ENCODE peak calls at places on chromosome 5, in four cellular contexts. One of them, this sample, is unnamed.
A peak's percentile ranks its signal among the peaks of the same experiment; 100 is the strongest.

GRCh38 chr5:137022043-137022442 is 477.1 kb downstream of the SPOCK1 start:
- DNase-seq in HCT116: no peak
- DNase-seq in PC-3: no peak
- DNase-seq in hepatocyte: no peak
- DNase-seq in this sample: no peak

GRCh38 chr5:7493622-7494021 is 97.7 kb downstream of the ADCY2 start:
- DNase-seq in HCT116: no peak
- DNase-seq in hepatocyte: no peak
- DNase-seq in PC-3: no peak
- DNase-seq in this sample: no peak

GRCh38 chr5:52743970-52744369 is 43.7 kb upstream of the ITGA1 start:
- DNase-seq in HCT116: no peak
- DNase-seq in hepatocyte: no peak
- DNase-seq in PC-3: no peak
- DNase-seq in this sample: peak; percentile 14

GRCh38 chr5:32413466-32414263 is 30.9 kb downstream of the ZFR start:
- DNase-seq in hepatocyte: no peak
- DNase-seq in PC-3: no peak
- DNase-seq in HCT116: no peak
- DNase-seq in this sample: no peak

GRCh38 chr5:159510282-159510681 is 180.0 kb upstream of the IL12B start:
- DNase-seq in PC-3: peak; percentile 83
- DNase-seq in hepatocyte: peak; percentile 83
- DNase-seq in HCT116: no peak
- DNase-seq in this sample: peak; percentile 89

GRCh38 chr5:74288448-74289109 is 351.9 kb downstream of the ENC1 start:
- DNase-seq in HCT116: no peak
- DNase-seq in PC-3: no peak
- DNase-seq in hepatocyte: no peak
- DNase-seq in this sample: no peak

GRCh38 chr5:170896779-170897178 is 35.0 kb downstream of the RANBP17 start:
- DNase-seq in HCT116: no peak
- DNase-seq in PC-3: peak; percentile 19
- DNase-seq in hepatocyte: peak; percentile 13
- DNase-seq in this sample: peak; percentile 89

GRCh38 chr5:67156976-67157583 is 39.5 kb downstream of the CD180 start:
- DNase-seq in hepatocyte: peak; percentile 51
- DNase-seq in PC-3: peak; percentile 63
- DNase-seq in HCT116: peak; percentile 29
- DNase-seq in this sample: peak; percentile 64

GRCh38 chr5:134422791-134423365 is 11.2 kb upstream of the CDKN2AIPNL start:
- DNase-seq in HCT116: no peak
- DNase-seq in hepatocyte: no peak
- DNase-seq in PC-3: no peak
- DNase-seq in this sample: no peak

GRCh38 chr5:141172381-141173204 is at the start of gene PCDHB7:
- DNase-seq in HCT116: peak; percentile 19
- DNase-seq in hepatocyte: no peak
- DNase-seq in PC-3: no peak
- DNase-seq in this sample: peak; percentile 85

GRCh38 chr5:89083791-89084190 is 200.8 kb upstream of the MEF2C start:
- DNase-seq in HCT116: no peak
- DNase-seq in PC-3: no peak
- DNase-seq in hepatocyte: no peak
- DNase-seq in this sample: no peak

GRCh38 chr5:91382530-91383026 is 539 bp downstream of the ARRDC3 start:
- DNase-seq in hepatocyte: peak; percentile 58
- DNase-seq in HCT116: no peak
- DNase-seq in PC-3: peak; percentile 53
- DNase-seq in this sample: peak; percentile 49

GRCh38 chr5:82564963-82565362 is 286.8 kb upstream of the RPS23 start:
- DNase-seq in PC-3: no peak
- DNase-seq in hepatocyte: no peak
- DNase-seq in HCT116: no peak
- DNase-seq in this sample: no peak

GRCh38 chr5:172868924-172869565 is 35.0 kb downstream of the ERGIC1 start:
- DNase-seq in PC-3: peak; percentile 88
- DNase-seq in hepatocyte: no peak
- DNase-seq in HCT116: peak; percentile 21
- DNase-seq in this sample: no peak

GRCh38 chr5:156556666-156557401 is 229.9 kb downstream of the SGCD start:
- DNase-seq in HCT116: no peak
- DNase-seq in hepatocyte: no peak
- DNase-seq in PC-3: no peak
- DNase-seq in this sample: no peak

GRCh38 chr5:109145139-109145538 is 264.6 kb downstream of the PJA2 start:
- DNase-seq in HCT116: no peak
- DNase-seq in PC-3: no peak
- DNase-seq in hepatocyte: no peak
- DNase-seq in this sample: no peak

GRCh38 chr5:96794757-96795156 is 13.0 kb downstream of the ERAP1 start:
- DNase-seq in HCT116: no peak
- DNase-seq in PC-3: peak; percentile 71
- DNase-seq in hepatocyte: no peak
- DNase-seq in this sample: no peak
- H3K36me3 ChIP-seq in HCT116: no peaks in the 10 kb centered on the region
- H3K36me3 ChIP-seq in PC-3: peaks cover 16% of the 10 kb centered on the region
- H3K36me3 ChIP-seq in hepatocyte: no peaks in the 10 kb centered on the region
- H3K36me3 ChIP-seq in this sample: no peaks in the 10 kb centered on the region

DNA sequence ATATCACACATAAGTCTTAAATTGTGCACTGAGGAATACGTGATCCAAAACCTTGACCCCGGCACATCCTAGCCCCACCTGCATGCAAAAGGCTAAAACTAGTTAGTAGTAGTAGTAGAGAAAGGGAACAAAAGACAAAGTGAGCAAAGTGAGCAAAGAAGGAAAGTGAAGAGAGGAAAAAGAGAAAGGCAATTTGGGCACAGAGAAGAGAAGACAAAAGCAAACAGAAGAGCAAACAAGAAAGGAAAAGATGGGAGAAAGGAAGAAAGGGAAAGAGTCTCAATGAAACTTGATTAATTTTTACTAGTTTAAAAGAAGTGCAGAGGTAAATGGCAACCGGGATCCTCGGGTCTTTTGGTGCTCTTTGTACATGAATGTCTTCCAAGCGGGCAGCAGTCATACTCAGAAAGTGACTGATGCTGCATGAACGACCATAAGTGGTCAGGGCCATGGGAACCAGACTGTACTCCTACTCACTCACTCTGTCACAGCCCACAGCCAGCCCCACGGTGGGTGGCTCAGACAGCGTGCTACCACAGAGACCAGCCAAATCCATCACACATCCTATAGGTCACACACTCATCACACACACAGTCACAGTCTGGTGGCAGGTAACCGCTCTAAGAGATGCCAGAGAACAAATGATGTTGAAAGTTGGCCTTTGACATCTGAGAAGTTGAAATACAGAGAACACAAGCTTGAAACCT is 203.9 kb downstream of the FBN2 start:
- DNase-seq in PC-3: no peak
- DNase-seq in hepatocyte: no peak
- DNase-seq in HCT116: no peak
- DNase-seq in this sample: no peak
- H3K9me2 ChIP-seq in PC-3: no peaks in the 10 kb centered on the region
- H3K9me2 ChIP-seq in hepatocyte: no peaks in the 10 kb centered on the region
- H3K9me2 ChIP-seq in HCT116: no peaks in the 10 kb centered on the region
- H3K9me2 ChIP-seq in this sample: no peaks in the 10 kb centered on the region

GRCh38 chr5:149775785-149776184 is 45.7 kb downstream of the PPARGC1B start:
- DNase-seq in hepatocyte: peak; percentile 46
- DNase-seq in HCT116: peak; percentile 54
- DNase-seq in PC-3: peak; percentile 49
- DNase-seq in this sample: peak; percentile 73
- H3K4me1 ChIP-seq in hepatocyte: peaks cover 18% of the 10 kb centered on the region
- H3K4me1 ChIP-seq in HCT116: peaks cover 3% of the 10 kb centered on the region
- H3K4me1 ChIP-seq in PC-3: peaks cover 15% of the 10 kb centered on the region
- H3K4me1 ChIP-seq in this sample: peaks cover 16% of the 10 kb centered on the region

GRCh38 chr5:22572941-22573340 is 280.2 kb downstream of the CDH12 start:
- DNase-seq in PC-3: no peak
- DNase-seq in HCT116: no peak
- DNase-seq in hepatocyte: no peak
- DNase-seq in this sample: no peak
- H3K36me3 ChIP-seq in PC-3: no peaks in the 10 kb centered on the region
- H3K36me3 ChIP-seq in HCT116: no peaks in the 10 kb centered on the region
- H3K36me3 ChIP-seq in hepatocyte: no peaks in the 10 kb centered on the region
- H3K36me3 ChIP-seq in this sample: no peaks in the 10 kb centered on the region

DNA sequence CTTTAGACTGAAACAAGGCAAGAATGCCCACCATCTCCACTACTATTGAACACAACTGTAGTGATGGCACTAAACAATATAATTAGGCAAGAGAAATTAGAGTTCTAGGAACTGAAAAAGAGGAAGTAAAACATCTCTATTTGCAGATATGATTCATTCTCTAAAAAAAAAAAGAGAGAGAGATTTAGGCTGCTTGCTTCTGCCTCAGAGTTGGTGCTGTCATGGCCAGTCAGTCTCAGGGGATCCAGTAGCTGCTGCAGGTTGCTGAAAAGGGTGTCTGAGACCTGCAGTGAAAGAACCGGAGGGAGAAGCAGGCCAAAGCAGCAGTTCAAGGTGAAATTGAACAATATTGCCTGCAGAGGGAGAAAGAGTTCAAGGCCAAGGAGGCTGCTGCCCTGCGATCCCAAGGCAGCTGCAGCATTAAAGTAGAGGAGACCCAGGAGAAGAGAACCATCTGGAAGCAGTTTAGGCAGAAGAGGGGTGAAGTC is 72.5 kb downstream of the AP3B1 start:
- DNase-seq in PC-3: peak; percentile 2
- DNase-seq in HCT116: no peak
- DNase-seq in hepatocyte: no peak
- DNase-seq in this sample: peak; percentile 47
- H3K9me2 ChIP-seq in PC-3: no peaks in the 10 kb centered on the region
- H3K9me2 ChIP-seq in HCT116: no peaks in the 10 kb centered on the region
- H3K9me2 ChIP-seq in hepatocyte: no peaks in the 10 kb centered on the region
- H3K9me2 ChIP-seq in this sample: no peaks in the 10 kb centered on the region

GRCh38 chr5:112690605-112691340 is 46.9 kb upstream of the APC start:
- DNase-seq in PC-3: no peak
- DNase-seq in HCT116: no peak
- DNase-seq in hepatocyte: no peak
- DNase-seq in this sample: no peak

GRCh38 chr5:112693301-112693700 is 44.4 kb upstream of the APC start:
- DNase-seq in PC-3: no peak
- DNase-seq in HCT116: no peak
- DNase-seq in hepatocyte: no peak
- DNase-seq in this sample: no peak

GRCh38 chr5:112691341-112691685 is 46.4 kb upstream of the APC start:
- DNase-seq in PC-3: no peak
- DNase-seq in HCT116: no peak
- DNase-seq in hepatocyte: no peak
- DNase-seq in this sample: no peak

GRCh38 chr5:112691758-112692157 is 45.9 kb upstream of the APC start:
- DNase-seq in PC-3: peak; percentile 40
- DNase-seq in hepatocyte: no peak
- DNase-seq in HCT116: no peak
- DNase-seq in this sample: peak; percentile 81

GRCh38 chr5:112692472-112692871 is 45.2 kb upstream of the APC start:
- DNase-seq in PC-3: no peak
- DNase-seq in hepatocyte: no peak
- DNase-seq in HCT116: no peak
- DNase-seq in this sample: no peak
- H3K4me1 ChIP-seq in PC-3: no peaks in the 10 kb centered on the region
- H3K4me1 ChIP-seq in hepatocyte: no peaks in the 10 kb centered on the region
- H3K4me1 ChIP-seq in HCT116: no peaks in the 10 kb centered on the region
- H3K4me1 ChIP-seq in this sample: peaks cover 6% of the 10 kb centered on the region

DNA sequence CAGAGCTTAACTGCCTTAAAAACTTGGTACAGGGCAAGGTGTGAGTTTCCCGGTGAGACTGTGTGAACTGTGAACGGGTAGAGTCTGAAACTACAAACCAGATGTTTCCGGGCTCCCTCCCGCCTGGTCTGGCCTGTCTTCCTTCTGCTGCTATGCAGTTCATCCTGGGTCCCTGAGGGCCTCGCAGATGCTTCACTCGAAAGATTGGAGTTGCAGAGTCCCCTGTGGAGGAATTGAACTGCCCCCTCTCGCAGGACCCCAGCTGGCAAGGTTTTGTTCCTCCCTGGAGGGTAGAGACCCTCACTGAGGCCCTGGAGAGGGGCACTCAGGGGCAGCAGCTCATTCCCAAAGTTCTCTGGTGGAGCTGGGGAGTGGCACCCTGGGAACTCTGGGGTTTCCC is 533 bp downstream of the DCANP1 start:
- DNase-seq in PC-3: no peak
- DNase-seq in HCT116: no peak
- DNase-seq in hepatocyte: no peak
- DNase-seq in this sample: no peak
- H3K36me3 ChIP-seq in PC-3: no peaks in the 10 kb centered on the region
- H3K36me3 ChIP-seq in HCT116: no peaks in the 10 kb centered on the region
- H3K36me3 ChIP-seq in hepatocyte: no peaks in the 10 kb centered on the region
- H3K36me3 ChIP-seq in this sample: no peaks in the 10 kb centered on the region

DNA sequence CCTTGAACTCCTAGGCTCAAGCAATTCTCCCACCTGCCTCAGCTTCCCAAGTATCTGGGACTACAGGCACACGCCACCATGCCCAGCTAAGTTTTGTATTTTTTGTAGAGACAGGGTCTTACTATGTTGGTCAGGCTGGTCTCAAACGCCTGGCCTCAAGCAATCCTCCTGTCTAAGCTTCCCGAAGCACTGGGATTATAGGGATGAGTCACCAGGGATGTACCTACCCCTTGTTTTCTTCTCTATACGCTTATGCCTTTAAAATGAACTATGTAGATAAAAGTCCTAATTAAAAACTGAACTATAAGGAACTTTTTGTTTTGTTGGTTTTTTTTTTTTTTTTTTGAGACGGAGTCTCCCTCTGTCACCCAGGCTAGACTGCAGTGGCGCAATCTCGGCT is 25.8 kb downstream of the UIMC1 start:
- DNase-seq in HCT116: no peak
- DNase-seq in hepatocyte: no peak
- DNase-seq in PC-3: no peak
- DNase-seq in this sample: no peak
- H3K9me2 ChIP-seq in HCT116: no peaks in the 10 kb centered on the region
- H3K9me2 ChIP-seq in hepatocyte: no peaks in the 10 kb centered on the region
- H3K9me2 ChIP-seq in PC-3: no peaks in the 10 kb centered on the region
- H3K9me2 ChIP-seq in this sample: no peaks in the 10 kb centered on the region

This sample was measured in GM23338.